ENCODE peak calls at places on chromosomes 11 and 22, in seven cellular contexts. One of them, this sample, is unnamed.

GRCh38 chr11:134719397-134719796 is 307.4 kb upstream of the B3GAT1 start:
- DNase-seq in A549: no peak
- DNase-seq in HFF-Myc: no peak
- DNase-seq in activated effector memory CD4-positive, alpha-beta T cell treated with Interleukin-2 at 50 U/mL for 16 hours: no peak
- DNase-seq in HT1080: no peak
- DNase-seq in thoracic aorta: no peak
- DNase-seq in colonic mucosa: no peak
- DNase-seq in this sample: no peak

GRCh38 chr11:65911682-65912568 is 6.9 kb downstream of the C11orf68 start:
- DNase-seq in thoracic aorta: no peak
- DNase-seq in A549: peak
- DNase-seq in activated effector memory CD4-positive, alpha-beta T cell treated with Interleukin-2 at 50 U/mL for 16 hours: no peak
- DNase-seq in HFF-Myc: no peak
- DNase-seq in colonic mucosa: peak
- DNase-seq in HT1080: peak
- DNase-seq in this sample: no peak

GRCh38 chr11:68857037-68857586 is 15.4 kb upstream of the CPT1A start:
- DNase-seq in activated effector memory CD4-positive, alpha-beta T cell treated with Interleukin-2 at 50 U/mL for 16 hours: no peak
- DNase-seq in A549: no peak
- DNase-seq in HFF-Myc: no peak
- DNase-seq in HT1080: no peak
- DNase-seq in colonic mucosa: no peak
- DNase-seq in thoracic aorta: no peak
- DNase-seq in this sample: no peak

GRCh38 chr11:82732734-82733443 is 775 bp downstream of the FAM181B start:
- DNase-seq in thoracic aorta: no peak
- DNase-seq in HFF-Myc: no peak
- DNase-seq in colonic mucosa: no peak
- DNase-seq in A549: no peak
- DNase-seq in HT1080: no peak
- DNase-seq in activated effector memory CD4-positive, alpha-beta T cell treated with Interleukin-2 at 50 U/mL for 16 hours: no peak
- DNase-seq in this sample: no peak

GRCh38 chr11:43508511-43508918 is 149.8 kb downstream of the TTC17 start:
- DNase-seq in activated effector memory CD4-positive, alpha-beta T cell treated with Interleukin-2 at 50 U/mL for 16 hours: no peak
- DNase-seq in A549: peak
- DNase-seq in thoracic aorta: no peak
- DNase-seq in colonic mucosa: no peak
- DNase-seq in HFF-Myc: no peak
- DNase-seq in HT1080: peak
- DNase-seq in this sample: no peak

GRCh38 chr22:17578129-17578754 is 14.9 kb downstream of the SLC25A18 start:
- DNase-seq in A549: no peak
- DNase-seq in colonic mucosa: no peak
- DNase-seq in HT1080: peak
- DNase-seq in thoracic aorta: no peak
- DNase-seq in activated effector memory CD4-positive, alpha-beta T cell treated with Interleukin-2 at 50 U/mL for 16 hours: no peak
- DNase-seq in HFF-Myc: no peak
- DNase-seq in this sample: no peak

GRCh38 chr11:116454020-116454645 is 318.7 kb downstream of the BUD13 start:
- DNase-seq in HFF-Myc: peak
- DNase-seq in colonic mucosa: peak
- DNase-seq in A549: peak
- DNase-seq in thoracic aorta: no peak
- DNase-seq in activated effector memory CD4-positive, alpha-beta T cell treated with Interleukin-2 at 50 U/mL for 16 hours: no peak
- DNase-seq in HT1080: peak
- DNase-seq in this sample: no peak

GRCh38 chr11:27025957-27026356 is 14.7 kb upstream of the BBOX1 start:
- DNase-seq in activated effector memory CD4-positive, alpha-beta T cell treated with Interleukin-2 at 50 U/mL for 16 hours: no peak
- DNase-seq in A549: no peak
- DNase-seq in HT1080: no peak
- DNase-seq in HFF-Myc: no peak
- DNase-seq in thoracic aorta: no peak
- DNase-seq in colonic mucosa: no peak
- DNase-seq in this sample: no peak

GRCh38 chr11:70498976-70499801 is 100.9 kb downstream of the CTTN start:
- DNase-seq in colonic mucosa: no peak
- DNase-seq in activated effector memory CD4-positive, alpha-beta T cell treated with Interleukin-2 at 50 U/mL for 16 hours: no peak
- DNase-seq in HFF-Myc: no peak
- DNase-seq in thoracic aorta: no peak
- DNase-seq in A549: no peak
- DNase-seq in HT1080: no peak
- DNase-seq in this sample: no peak

GRCh38 chr11:44361883-44362282 is 51.9 kb upstream of the ALX4 start:
- DNase-seq in HFF-Myc: no peak
- DNase-seq in activated effector memory CD4-positive, alpha-beta T cell treated with Interleukin-2 at 50 U/mL for 16 hours: no peak
- DNase-seq in colonic mucosa: no peak
- DNase-seq in thoracic aorta: no peak
- DNase-seq in A549: no peak
- DNase-seq in HT1080: no peak
- DNase-seq in this sample: no peak

GRCh38 chr11:1308745-1309497 is 511 bp downstream of the TOLLIP start:
- DNase-seq in colonic mucosa: no peak
- DNase-seq in HT1080: no peak
- DNase-seq in HFF-Myc: no peak
- DNase-seq in thoracic aorta: no peak
- DNase-seq in A549: no peak
- DNase-seq in activated effector memory CD4-positive, alpha-beta T cell treated with Interleukin-2 at 50 U/mL for 16 hours: no peak
- DNase-seq in this sample: no peak

GRCh38 chr11:63427971-63428508 is 58.5 kb downstream of the SLC22A9 start:
- DNase-seq in thoracic aorta: no peak
- DNase-seq in A549: no peak
- DNase-seq in colonic mucosa: peak
- DNase-seq in activated effector memory CD4-positive, alpha-beta T cell treated with Interleukin-2 at 50 U/mL for 16 hours: no peak
- DNase-seq in HT1080: no peak
- DNase-seq in HFF-Myc: no peak
- DNase-seq in this sample: no peak

GRCh38 chr22:44473166-44473565 is 24.9 kb downstream of the RTL6 start:
- DNase-seq in thoracic aorta: no peak
- DNase-seq in activated effector memory CD4-positive, alpha-beta T cell treated with Interleukin-2 at 50 U/mL for 16 hours: no peak
- DNase-seq in HT1080: no peak
- DNase-seq in A549: no peak
- DNase-seq in colonic mucosa: no peak
- DNase-seq in HFF-Myc: no peak
- DNase-seq in this sample: no peak

GRCh38 chr11:45110562-45110961 is 35.9 kb upstream of the PRDM11 start:
- DNase-seq in HFF-Myc: no peak
- DNase-seq in activated effector memory CD4-positive, alpha-beta T cell treated with Interleukin-2 at 50 U/mL for 16 hours: no peak
- DNase-seq in colonic mucosa: peak
- DNase-seq in A549: peak
- DNase-seq in HT1080: peak
- DNase-seq in thoracic aorta: no peak
- DNase-seq in this sample: no peak

GRCh38 chr11:73228268-73229134 is 10.4 kb downstream of the P2RY2 start:
- DNase-seq in HFF-Myc: no peak
- DNase-seq in HT1080: no peak
- DNase-seq in thoracic aorta: no peak
- DNase-seq in colonic mucosa: no peak
- DNase-seq in A549: no peak
- DNase-seq in activated effector memory CD4-positive, alpha-beta T cell treated with Interleukin-2 at 50 U/mL for 16 hours: no peak
- DNase-seq in this sample: no peak

GRCh38 chr11:87662287-87662686 is 513.0 kb downstream of the RAB38 start:
- DNase-seq in colonic mucosa: no peak
- DNase-seq in A549: no peak
- DNase-seq in thoracic aorta: no peak
- DNase-seq in HT1080: no peak
- DNase-seq in activated effector memory CD4-positive, alpha-beta T cell treated with Interleukin-2 at 50 U/mL for 16 hours: no peak
- DNase-seq in HFF-Myc: no peak
- DNase-seq in this sample: no peak

GRCh38 chr11:46801694-46802093 is 44.4 kb downstream of the CKAP5 start:
- DNase-seq in activated effector memory CD4-positive, alpha-beta T cell treated with Interleukin-2 at 50 U/mL for 16 hours: no peak
- DNase-seq in colonic mucosa: no peak
- DNase-seq in A549: no peak
- DNase-seq in thoracic aorta: no peak
- DNase-seq in HFF-Myc: no peak
- DNase-seq in HT1080: no peak
- DNase-seq in this sample: no peak

GRCh38 chr11:75063732-75064314 is 32.9 kb downstream of the OR2AT4 start:
- DNase-seq in colonic mucosa: no peak
- DNase-seq in thoracic aorta: no peak
- DNase-seq in activated effector memory CD4-positive, alpha-beta T cell treated with Interleukin-2 at 50 U/mL for 16 hours: no peak
- DNase-seq in HFF-Myc: no peak
- DNase-seq in HT1080: peak
- DNase-seq in A549: no peak
- DNase-seq in this sample: no peak

GRCh38 chr11:88193278-88193677 is 18.0 kb upstream of the RAB38 start:
- DNase-seq in colonic mucosa: no peak
- DNase-seq in A549: no peak
- DNase-seq in HT1080: no peak
- DNase-seq in HFF-Myc: no peak
- DNase-seq in thoracic aorta: no peak
- DNase-seq in activated effector memory CD4-positive, alpha-beta T cell treated with Interleukin-2 at 50 U/mL for 16 hours: no peak
- DNase-seq in this sample: no peak

GRCh38 chr22:37182949-37183245 is 5.2 kb downstream of the C1QTNF6 start:
- DNase-seq in A549: no peak
- DNase-seq in colonic mucosa: no peak
- DNase-seq in HFF-Myc: no peak
- DNase-seq in thoracic aorta: no peak
- DNase-seq in activated effector memory CD4-positive, alpha-beta T cell treated with Interleukin-2 at 50 U/mL for 16 hours: no peak
- DNase-seq in HT1080: no peak
- DNase-seq in this sample: no peak

GRCh38 chr11:31643831-31644230 is 134.3 kb downstream of the ELP4 start:
- DNase-seq in HFF-Myc: peak
- DNase-seq in HT1080: peak
- DNase-seq in A549: peak
- DNase-seq in thoracic aorta: no peak
- DNase-seq in activated effector memory CD4-positive, alpha-beta T cell treated with Interleukin-2 at 50 U/mL for 16 hours: no peak
- DNase-seq in colonic mucosa: no peak
- DNase-seq in this sample: no peak

GRCh38 chr11:116275634-116276033 is 497.2 kb downstream of the BUD13 start:
- DNase-seq in activated effector memory CD4-positive, alpha-beta T cell treated with Interleukin-2 at 50 U/mL for 16 hours: no peak
- DNase-seq in HT1080: peak
- DNase-seq in colonic mucosa: no peak
- DNase-seq in thoracic aorta: no peak
- DNase-seq in A549: no peak
- DNase-seq in HFF-Myc: no peak
- DNase-seq in this sample: no peak

GRCh38 chr22:37675930-37676571 is 615 bp downstream of the LGALS1 start:
- DNase-seq in HT1080: no peak
- DNase-seq in colonic mucosa: peak
- DNase-seq in HFF-Myc: no peak
- DNase-seq in activated effector memory CD4-positive, alpha-beta T cell treated with Interleukin-2 at 50 U/mL for 16 hours: no peak
- DNase-seq in A549: peak
- DNase-seq in thoracic aorta: no peak
- DNase-seq in this sample: no peak

GRCh38 chr11:67271548-67272284 is 5.4 kb downstream of the GRK2 start:
- DNase-seq in HFF-Myc: no peak
- DNase-seq in activated effector memory CD4-positive, alpha-beta T cell treated with Interleukin-2 at 50 U/mL for 16 hours: peak
- DNase-seq in thoracic aorta: no peak
- DNase-seq in A549: no peak
- DNase-seq in colonic mucosa: no peak
- DNase-seq in HT1080: no peak
- DNase-seq in this sample: no peak

GRCh38 chr11:28514391-28514790 is 406.2 kb downstream of the METTL15 start:
- DNase-seq in activated effector memory CD4-positive, alpha-beta T cell treated with Interleukin-2 at 50 U/mL for 16 hours: no peak
- DNase-seq in A549: no peak
- DNase-seq in thoracic aorta: no peak
- DNase-seq in HT1080: no peak
- DNase-seq in colonic mucosa: no peak
- DNase-seq in HFF-Myc: no peak
- DNase-seq in this sample: no peak

GRCh38 chr22:47176573-47177333 is 414.3 kb downstream of the TBC1D22A start:
- DNase-seq in HT1080: no peak
- DNase-seq in activated effector memory CD4-positive, alpha-beta T cell treated with Interleukin-2 at 50 U/mL for 16 hours: no peak
- DNase-seq in HFF-Myc: no peak
- DNase-seq in A549: no peak
- DNase-seq in colonic mucosa: no peak
- DNase-seq in thoracic aorta: no peak
- DNase-seq in this sample: no peak